ENCODE peak calls at places on chromosomes 6 and 20, in six cellular contexts. O, V, Y, U, J and E are unnamed samples.

GRCh38 chr6:28977351-28978136 is 27.6 kb downstream of the ZNF311 start:
- DNase-seq in O (no peak), Y (peak; percentile 85), U (peak; percentile 51), V (peak; percentile 78), J (no peak), E (peak; percentile 19)

GRCh38 chr6:373773-374724 is 17.5 kb upstream of the IRF4 start:
- DNase-seq in V (peak; percentile 28), O (no peak), Y (no peak), J (no peak), U (no peak), E (peak; percentile 56)

GRCh38 chr6:19320066-19320465 is 517.1 kb upstream of the ID4 start:
- DNase-seq in U (peak; percentile 37), Y (no peak), O (no peak), J (no peak), V (no peak), E (no peak)

GRCh38 chr20:33646191-33646590 is 15.9 kb upstream of the C20orf144 start:
- DNase-seq in V (no peak), O (no peak), U (no peak), J (no peak), Y (no peak), E (no peak)

GRCh38 chr6:141976994-141977393 is 155.7 kb upstream of the GJE1 start:
- DNase-seq in V (no peak), U (no peak), J (no peak), Y (no peak), O (no peak), E (no peak)

GRCh38 chr6:152625213-152625612 is 11.9 kb downstream of the SYNE1 start:
- DNase-seq in O (no peak), Y (no peak), V (no peak), J (no peak), U (no peak), E (no peak)

GRCh38 chr6:137681445-137682009 is 185.5 kb upstream of the TNFAIP3 start:
- DNase-seq in U (no peak), Y (no peak), V (no peak), J (no peak), O (no peak), E (no peak)

GRCh38 chr6:163579111-163579879 is 164.8 kb downstream of the QKI start:
- DNase-seq in O (no peak), V (peak; percentile 23), U (peak; percentile 33), Y (no peak), J (no peak), E (no peak)

GRCh38 chr6:72037006-72037405 is 150.7 kb downstream of the RIMS1 start:
- DNase-seq in J (no peak), V (no peak), U (no peak), Y (no peak), O (no peak), E (no peak)

GRCh38 chr20:43744121-43744520 is 17.3 kb upstream of the GTSF1L start:
- DNase-seq in U (no peak), V (peak; percentile 44), O (no peak), Y (peak; percentile 50), J (no peak), E (peak; percentile 27)

GRCh38 chr20:23135449-23136447 is 49.6 kb upstream of the CD93 start:
- DNase-seq in U (no peak), V (no peak), Y (no peak), O (no peak), J (no peak), E (no peak)
- TF ChIP-seq EZH2phosphoT487 in U (no peak), V (no peak), Y (no peak), O (no peak), J (no peak), E (no peak)

GRCh38 chr6:131914967-131915751 is 36.0 kb downstream of the CCN2 start:
- DNase-seq in Y (peak; percentile 74), V (peak; percentile 84), O (peak; percentile 79), U (peak; percentile 80), J (peak; percentile 68), E (peak; percentile 83)
- TF ChIP-seq EZH2phosphoT487 in Y (no peak), V (no peak), O (no peak), U (no peak), J (no peak), E (no peak)

GRCh38 chr20:11846131-11846530 is 71.6 kb upstream of the BTBD3 start:
- DNase-seq in J (no peak), V (no peak), Y (no peak), O (no peak), U (no peak), E (no peak)

GRCh38 chr20:11845311-11845710 is 72.4 kb upstream of the BTBD3 start:
- DNase-seq in U (no peak), Y (no peak), V (peak; percentile 40), O (no peak), J (no peak), E (no peak)

GRCh38 chr20:11849976-11850670 is 67.6 kb upstream of the BTBD3 start:
- DNase-seq in U (no peak), V (peak; percentile 91), Y (peak; percentile 89), O (no peak), J (peak; percentile 8), E (no peak)

GRCh38 chr20:11849270-11849920 is 68.3 kb upstream of the BTBD3 start:
- DNase-seq in U (no peak), J (no peak), V (peak; percentile 43), O (no peak), Y (peak; percentile 14), E (no peak)

DNA sequence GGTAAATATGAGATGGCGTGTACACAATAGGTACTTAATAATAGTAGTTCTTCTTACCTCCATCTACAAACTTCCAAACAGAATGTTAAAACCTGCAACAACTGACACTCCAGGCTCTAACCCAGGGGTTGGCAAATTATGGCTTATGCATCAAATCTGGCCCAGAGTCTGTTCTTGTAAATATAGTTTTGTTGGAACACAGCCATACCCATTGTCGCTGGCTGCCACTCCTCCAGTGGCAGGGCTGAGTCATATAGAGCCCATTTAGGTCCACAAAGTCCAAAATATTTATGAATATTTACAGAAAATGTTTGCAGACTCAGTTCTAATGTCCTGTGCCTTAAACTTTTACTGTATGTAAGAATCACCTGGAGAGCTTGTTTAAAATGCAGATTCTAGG is 69.9 kb upstream of the BTBD3 start:
- DNase-seq in Y (peak; percentile 89), O (no peak), J (no peak), U (no peak), V (no peak), E (no peak)
- TF ChIP-seq EZH2phosphoT487 in Y (no peak), O (no peak), J (no peak), U (no peak), V (no peak), E (no peak)

GRCh38 chr6:97195117-97195516 is 87.9 kb downstream of the MMS22L start:
- DNase-seq in O (no peak), Y (no peak), U (no peak), V (peak; percentile 30), J (no peak), E (no peak)
- TF ChIP-seq EZH2phosphoT487 in O (no peak), Y (no peak), U (no peak), V (no peak), J (no peak), E (no peak)